ENCODE peak calls at places on chromosome 21, in six cellular contexts. V is H1, H is GM12878, M is HCT116, K is K562, T is HepG2. G is an unnamed sample.
A peak's percentile ranks its signal among the peaks of the same experiment; 100 is the strongest.

GRCh38 chr21:43921602-43921978 is 56.6 kb downstream of the AGPAT3 start:
- DNase-seq in V (no peak), H (peak; percentile 39), M (no peak), K (no peak), T (peak; percentile 64), G (no peak)

GRCh38 chr21:38625000-38625399 is 126.7 kb upstream of the ERG start:
- DNase-seq in V (no peak), H (no peak), M (no peak), K (no peak), T (no peak), G (no peak)

GRCh38 chr21:19197950-19198349 is 794.4 kb upstream of the TMPRSS15 start:
- DNase-seq in V (no peak), H (no peak), M (no peak), K (no peak), T (no peak), G (no peak)

GRCh38 chr21:37032877-37033471 is 26.5 kb downstream of the RIPPLY3 start:
- DNase-seq in V (no peak), H (no peak), M (peak; percentile 51), K (no peak), T (no peak), G (no peak)

GRCh38 chr21:37338671-37339526 is 27.7 kb upstream of the DYRK1A start:
- DNase-seq in V (no peak), H (no peak), M (peak; percentile 61), K (peak; percentile 84), T (peak; percentile 79), G (no peak)

GRCh38 chr21:14923468-14923867 is 141.3 kb downstream of the NRIP1 start:
- DNase-seq in V (no peak), H (no peak), M (no peak), K (no peak), T (no peak), G (no peak)

GRCh38 chr21:28537371-28538079 is 455.2 kb downstream of the LTN1 start:
- DNase-seq in V (no peak), H (no peak), M (no peak), K (no peak), T (no peak), G (no peak)

GRCh38 chr21:39216290-39216689 is 33.0 kb upstream of the PSMG1 start:
- DNase-seq in V (no peak), H (no peak), M (no peak), K (no peak), T (no peak), G (no peak)

GRCh38 chr21:25385912-25386474 is 221.3 kb downstream of the MRPL39 start:
- DNase-seq in V (no peak), H (no peak), M (peak; percentile 23), K (peak; percentile 42), T (peak; percentile 72), G (peak; percentile 65)

GRCh38 chr21:15534450-15534886 is 195.3 kb upstream of the USP25 start:
- DNase-seq in V (no peak), H (no peak), M (no peak), K (no peak), T (no peak), G (no peak)

GRCh38 chr21:26964379-26964778 is 2.5 kb downstream of the ADAMTS5 start:
- DNase-seq in V (no peak), H (no peak), M (no peak), K (no peak), T (no peak), G (no peak)

GRCh38 chr21:15735409-15735808 is 5.6 kb downstream of the USP25 start:
- DNase-seq in V (no peak), H (no peak), M (no peak), K (no peak), T (no peak), G (no peak)

GRCh38 chr21:14545906-14546480 is at the start of gene SAMSN1:
- DNase-seq in V (no peak), H (peak; percentile 78), M (no peak), K (peak; percentile 88), T (no peak), G (no peak)

GRCh38 chr21:39125752-39126485 is 57.3 kb downstream of the PSMG1 start:
- DNase-seq in V (peak; percentile 44), H (no peak), M (peak; percentile 45), K (no peak), T (peak; percentile 80), G (peak; percentile 85)

GRCh38 chr21:27275294-27275927 is 308.5 kb upstream of the ADAMTS5 start:
- DNase-seq in V (no peak), H (no peak), M (no peak), K (no peak), T (no peak), G (no peak)

GRCh38 chr21:28237661-28238060 is 755.0 kb downstream of the LTN1 start:
- DNase-seq in V (no peak), H (no peak), M (no peak), K (no peak), T (no peak), G (no peak)

GRCh38 chr21:15098908-15099307 is 34.1 kb upstream of the NRIP1 start:
- DNase-seq in V (no peak), H (no peak), M (no peak), K (no peak), T (no peak), G (no peak)

GRCh38 chr21:27301216-27301615 is 334.3 kb upstream of the ADAMTS5 start:
- DNase-seq in V (no peak), H (no peak), M (no peak), K (no peak), T (no peak), G (no peak)

GRCh38 chr21:36126166-36126565 is 8.7 kb upstream of the CBR3 start:
- DNase-seq in V (no peak), H (no peak), M (no peak), K (no peak), T (no peak), G (no peak)

GRCh38 chr21:44549525-44550211 is 1.6 kb downstream of the KRTAP10-2 start:
- DNase-seq in V (no peak), H (no peak), M (no peak), K (no peak), T (no peak), G (no peak)

GRCh38 chr21:44301961-44302406 is 2.1 kb downstream of the PFKL start:
- DNase-seq in V (no peak), H (no peak), M (no peak), K (no peak), T (peak; percentile 16), G (no peak)

GRCh38 chr21:44817506-44817880 is 369 bp downstream of the SUMO3 start:
- DNase-seq in V (peak; percentile 69), H (no peak), M (peak; percentile 69), K (peak; percentile 99), T (peak; percentile 27), G (peak; percentile 84)

GRCh38 chr21:38807481-38807880 is 1.8 kb downstream of the ETS2 start:
- DNase-seq in V (no peak), H (no peak), M (no peak), K (no peak), T (no peak), G (no peak)

GRCh38 chr21:25708467-25709065 is 26.1 kb downstream of the ATP5PF start:
- DNase-seq in V (no peak), H (no peak), M (peak; percentile 26), K (peak; percentile 49), T (peak; percentile 18), G (no peak)

GRCh38 chr21:28309596-28309995 is 683.1 kb downstream of the LTN1 start:
- DNase-seq in V (no peak), H (no peak), M (no peak), K (no peak), T (no peak), G (no peak)

DNA sequence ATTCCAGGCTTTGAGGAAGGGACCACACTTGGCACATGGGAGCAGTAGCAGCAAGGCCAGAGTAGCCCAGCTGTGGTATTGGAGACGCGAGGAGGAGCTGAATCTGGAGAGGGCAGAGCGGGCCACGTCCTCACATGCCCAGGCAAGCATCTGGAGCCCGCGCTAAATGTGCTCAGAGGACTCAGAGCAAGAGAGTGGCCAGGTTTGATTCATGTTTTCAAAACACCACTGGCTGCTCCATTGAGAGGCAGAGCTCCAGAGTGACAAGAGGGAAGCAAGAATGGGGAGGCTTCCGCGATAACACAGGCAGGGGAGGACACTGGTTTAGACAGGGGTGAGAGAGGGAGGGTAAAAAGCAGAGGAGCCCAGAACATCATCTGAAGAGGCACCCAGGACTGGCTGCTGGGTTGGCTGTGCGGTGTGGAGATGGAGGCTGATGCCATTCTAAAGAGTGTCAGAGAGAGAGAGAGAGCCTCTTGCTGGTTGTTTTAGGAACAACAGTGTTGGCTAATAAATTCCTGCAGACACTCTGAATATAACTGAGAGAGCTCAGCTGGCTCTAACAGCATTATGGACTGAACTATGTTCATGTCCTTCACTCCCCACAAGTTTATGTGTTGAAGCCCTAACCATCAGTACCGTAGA is 32.3 kb downstream of the RCAN1 start:
- DNase-seq in V (no peak), H (no peak), M (no peak), K (peak; percentile 38), T (peak; percentile 37), G (peak; percentile 20)
- TF ChIP-seq ZNF274 in V (no peak), H (no peak), M (no peak), K (no peak), T (no peak), G (no peak)

GRCh38 chr21:41777934-41778815 is 11.3 kb upstream of the RIPK4 start:
- DNase-seq in V (peak; percentile 79), H (no peak), M (peak; percentile 84), K (peak; percentile 67), T (peak; percentile 51), G (peak; percentile 93)
- H3K9ac ChIP-seq in V (no peak overlapping the region), H (no peak overlapping the region), M (peak overlapping the region; percentile 39), K (peak overlapping the region; percentile 26), T (no peak overlapping the region), G (peak overlapping the region; percentile 53)

GRCh38 chr21:45875881-45876280 is 105.7 kb upstream of the COL6A1 start:
- DNase-seq in V (no peak), H (no peak), M (no peak), K (no peak), T (no peak), G (no peak)
- TF ChIP-seq YY1 in V (no peak), H (no peak), M (no peak), K (no peak), T (no peak), G (no peak)

GRCh38 chr21:17003221-17003620 is 509.6 kb upstream of the CXADR start:
- DNase-seq in V (no peak), H (no peak), M (no peak), K (no peak), T (no peak), G (no peak)
- TF ChIP-seq ZNF274 in V (no peak), H (no peak), M (no peak), K (no peak), T (no peak), G (no peak)

GRCh38 chr21:34846214-34846575 is 177.4 kb downstream of the CLIC6 start:
- DNase-seq in V (no peak), H (no peak), M (no peak), K (no peak), T (no peak), G (no peak)
- H3K9ac ChIP-seq in V (no peak overlapping the region), H (no peak overlapping the region), M (peak overlapping the region; percentile 57), K (no peak overlapping the region), T (no peak overlapping the region), G (no peak overlapping the region)

DNA sequence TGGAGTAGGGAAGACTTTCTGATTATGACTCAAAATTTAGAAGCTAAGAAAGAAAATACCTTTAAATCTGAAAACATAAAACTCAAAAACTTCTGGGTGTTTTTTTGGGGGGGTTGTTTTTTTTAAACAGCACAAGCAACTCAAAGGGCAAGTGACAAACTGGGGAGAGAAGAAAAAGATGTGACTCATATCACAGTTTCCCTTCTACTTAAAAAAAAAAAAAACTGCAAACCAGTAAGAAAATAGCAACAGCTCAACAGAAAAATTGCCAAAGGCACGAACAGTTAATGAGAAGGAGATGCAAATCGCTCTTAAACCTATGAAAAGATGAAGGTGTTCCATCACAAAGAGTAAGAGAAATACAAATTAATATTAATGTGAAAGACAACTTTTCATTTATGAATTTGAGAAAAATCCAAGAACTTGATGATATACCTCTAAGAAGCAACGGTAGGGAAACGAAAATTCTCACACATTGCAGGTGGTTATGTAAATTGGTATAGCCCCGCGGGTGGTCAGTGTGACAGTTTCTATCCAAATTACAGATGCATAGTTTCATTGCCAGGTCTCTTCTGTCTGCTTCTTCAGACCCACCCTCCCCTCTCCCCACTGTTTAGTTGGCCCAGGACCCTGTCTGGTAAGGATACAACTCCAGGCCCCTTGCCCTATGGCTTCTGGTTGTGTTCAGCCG is 9.0 kb downstream of the IFNAR2 start:
- DNase-seq in V (no peak), H (peak; percentile 76), M (no peak), K (no peak), T (no peak), G (no peak)
- TF ChIP-seq YY1 in V (no peak), H (no peak), M (no peak), K (no peak), T (no peak), G (no peak)

G was measured in NT2/D1.